ENCODE peak calls at places on chromosomes 5 and 9, in four cellular contexts. T is stimulated activated CD8-positive, alpha-beta memory T cell treated with anti-CD3 and anti-CD28 coated beads, Interleukin-12 subunit alpha, Interleukin-12 subunit beta, amount 100 ng/mL, for 1 hour; J is stimulated activated naive CD8-positive, alpha-beta T cell treated with anti-CD3 and anti-CD28 coated beads, Interleukin-15, amount 100 ng/mL, for 72 hours; W is activated T-cell treated with anti-CD3 and anti-CD28 coated beads, Interleukin-2, amount 50 U/mL, for 48 hours. N is an unnamed sample.

GRCh38 chr5:141478321-141478945 is 2.7 kb downstream of the PCDHGC3 start:
- DNase-seq in T (no peak), J (peak), W (no peak), N (no peak)

GRCh38 chr9:103203172-103203571 is 208.0 kb downstream of the CYLC2 start:
- DNase-seq in T (no peak), J (no peak), W (no peak), N (no peak)

GRCh38 chr5:130627145-130627544 is 537.9 kb downstream of the HINT1 start:
- DNase-seq in T (no peak), J (no peak), W (no peak), N (no peak)

GRCh38 chr9:129567842-129568559 is 52.9 kb downstream of the C9orf50 start:
- DNase-seq in T (no peak), J (no peak), W (no peak), N (no peak)

GRCh38 chr5:128378196-128378595 is 159.8 kb downstream of the FBN2 start:
- DNase-seq in T (no peak), J (no peak), W (no peak), N (no peak)

GRCh38 chr5:97534166-97534565 is 351.1 kb upstream of the RIOK2 start:
- DNase-seq in T (no peak), J (no peak), W (no peak), N (no peak)

GRCh38 chr5:163622796-163623195 is 117.4 kb downstream of the MAT2B start:
- DNase-seq in T (no peak), J (no peak), W (no peak), N (no peak)

GRCh38 chr9:131585375-131585774 is 40.1 kb downstream of the PRRT1B start:
- DNase-seq in T (no peak), J (peak), W (peak), N (peak)

GRCh38 chr5:124157320-124157719 is 589.1 kb downstream of the ZNF608 start:
- DNase-seq in T (no peak), J (no peak), W (no peak), N (no peak)

GRCh38 chr9:113026200-113026599 is 14.2 kb upstream of the ZNF883 start:
- DNase-seq in T (no peak), J (no peak), W (no peak), N (no peak)

GRCh38 chr5:138180183-138180782 is 1.4 kb downstream of the KIF20A start:
- DNase-seq in T (no peak), J (peak), W (no peak), N (no peak)

GRCh38 chr5:36606437-36607113 is at the start of gene SLC1A3:
- DNase-seq in T (no peak), J (peak), W (peak), N (peak)

GRCh38 chr5:142309747-142310318 is 15.0 kb downstream of the SPRY4 start:
- DNase-seq in T (no peak), J (no peak), W (no peak), N (no peak)

GRCh38 chr9:93168581-93168980 is 15.4 kb upstream of the WNK2 start:
- DNase-seq in T (no peak), J (no peak), W (no peak), N (no peak)

GRCh38 chr9:4743131-4743875 is 2.3 kb upstream of the AK3 start:
- DNase-seq in T (no peak), J (no peak), W (no peak), N (no peak)

GRCh38 chr5:36741138-36741537 is 134.7 kb downstream of the SLC1A3 start:
- DNase-seq in T (no peak), J (no peak), W (no peak), N (no peak)

GRCh38 chr5:5650242-5650641 is 227.8 kb downstream of the ICE1 start:
- DNase-seq in T (no peak), J (no peak), W (no peak), N (no peak)

GRCh38 chr9:73541923-73542322 is 390.3 kb downstream of the ANXA1 start:
- DNase-seq in T (no peak), J (no peak), W (no peak), N (no peak)

GRCh38 chr5:172713113-172713808 is 57.7 kb downstream of the DUSP1 start:
- DNase-seq in T (peak), J (peak), W (peak), N (peak)

GRCh38 chr9:34701023-34701768 is 8.7 kb downstream of the CCL21 start:
- DNase-seq in T (peak), J (peak), W (peak), N (peak)

GRCh38 chr9:5949103-5949699 is 58.5 kb downstream of the MLANA start:
- DNase-seq in T (no peak), J (peak), W (no peak), N (peak)

GRCh38 chr5:32170303-32171170 is 3.6 kb downstream of the GOLPH3 start:
- DNase-seq in T (no peak), J (no peak), W (no peak), N (no peak)

N was measured in activated naive CD8-positive, alpha-beta T cell treated with anti-CD3 and anti-CD28 coated beads for 36 hours.